ENCODE peak calls at places on chromosome 17, in eight cellular contexts. One of them, this sample, is unnamed.

GRCh38 chr17:77365584-77366186 is 224.9 kb downstream of the SEC14L1 start:
- DNase-seq in ovary: peak; percentile 59
- DNase-seq in endothelial cell of umbilical vein: peak; percentile 33
- DNase-seq in IMR-90: peak; percentile 93
- DNase-seq in body of pancreas: peak; percentile 58
- DNase-seq in HCT116: peak; percentile 85
- DNase-seq in heart left ventricle: peak; percentile 75
- DNase-seq in esophagus squamous epithelium: no peak
- DNase-seq in this sample: no peak

GRCh38 chr17:74720506-74720905 is 7.8 kb upstream of the CD300LF start:
- DNase-seq in IMR-90: no peak
- DNase-seq in heart left ventricle: no peak
- DNase-seq in endothelial cell of umbilical vein: no peak
- DNase-seq in ovary: no peak
- DNase-seq in body of pancreas: no peak
- DNase-seq in HCT116: no peak
- DNase-seq in esophagus squamous epithelium: no peak
- DNase-seq in this sample: no peak

GRCh38 chr17:51524524-51524923 is 264.2 kb downstream of the UTP18 start:
- DNase-seq in body of pancreas: no peak
- DNase-seq in IMR-90: no peak
- DNase-seq in HCT116: no peak
- DNase-seq in esophagus squamous epithelium: no peak
- DNase-seq in heart left ventricle: no peak
- DNase-seq in ovary: no peak
- DNase-seq in endothelial cell of umbilical vein: no peak
- DNase-seq in this sample: no peak

GRCh38 chr17:37746617-37747016 is 1.8 kb upstream of the HNF1B start:
- DNase-seq in endothelial cell of umbilical vein: no peak
- DNase-seq in heart left ventricle: no peak
- DNase-seq in esophagus squamous epithelium: no peak
- DNase-seq in body of pancreas: no peak
- DNase-seq in ovary: no peak
- DNase-seq in HCT116: no peak
- DNase-seq in IMR-90: no peak
- DNase-seq in this sample: no peak

GRCh38 chr17:82237746-82238561 is 9.1 kb downstream of the SLC16A3 start:
- DNase-seq in endothelial cell of umbilical vein: no peak
- DNase-seq in IMR-90: no peak
- DNase-seq in esophagus squamous epithelium: no peak
- DNase-seq in HCT116: no peak
- DNase-seq in body of pancreas: no peak
- DNase-seq in heart left ventricle: peak; percentile 33
- DNase-seq in ovary: peak; percentile 58
- DNase-seq in this sample: no peak

GRCh38 chr17:68579194-68579900 is 21.8 kb downstream of the FAM20A start:
- DNase-seq in body of pancreas: no peak
- DNase-seq in heart left ventricle: no peak
- DNase-seq in endothelial cell of umbilical vein: no peak
- DNase-seq in HCT116: no peak
- DNase-seq in esophagus squamous epithelium: no peak
- DNase-seq in IMR-90: no peak
- DNase-seq in ovary: no peak
- DNase-seq in this sample: no peak

GRCh38 chr17:69900101-69900500 is 174.9 kb upstream of the KCNJ16 start:
- DNase-seq in heart left ventricle: no peak
- DNase-seq in HCT116: no peak
- DNase-seq in ovary: no peak
- DNase-seq in endothelial cell of umbilical vein: no peak
- DNase-seq in body of pancreas: no peak
- DNase-seq in esophagus squamous epithelium: no peak
- DNase-seq in IMR-90: no peak
- DNase-seq in this sample: no peak

GRCh38 chr17:47188799-47189731 is at the start of gene CDC27:
- DNase-seq in IMR-90: peak; percentile 97
- DNase-seq in ovary: peak; percentile 100
- DNase-seq in body of pancreas: peak; percentile 100
- DNase-seq in HCT116: peak; percentile 99
- DNase-seq in heart left ventricle: peak; percentile 99
- DNase-seq in endothelial cell of umbilical vein: peak; percentile 98
- DNase-seq in esophagus squamous epithelium: peak; percentile 81
- DNase-seq in this sample: peak; percentile 99

GRCh38 chr17:1649844-1650409 is at the start of gene RILP:
- DNase-seq in heart left ventricle: peak; percentile 94
- DNase-seq in esophagus squamous epithelium: no peak
- DNase-seq in ovary: peak; percentile 75
- DNase-seq in body of pancreas: peak; percentile 93
- DNase-seq in endothelial cell of umbilical vein: peak; percentile 61
- DNase-seq in IMR-90: no peak
- DNase-seq in HCT116: peak; percentile 24
- DNase-seq in this sample: peak; percentile 94

GRCh38 chr17:78793415-78793814 is 11.3 kb upstream of the CYTH1 start:
- DNase-seq in esophagus squamous epithelium: no peak
- DNase-seq in HCT116: no peak
- DNase-seq in endothelial cell of umbilical vein: no peak
- DNase-seq in heart left ventricle: no peak
- DNase-seq in IMR-90: no peak
- DNase-seq in ovary: no peak
- DNase-seq in body of pancreas: no peak
- DNase-seq in this sample: no peak

GRCh38 chr17:76199466-76199865 is 40.8 kb downstream of the RNF157 start:
- DNase-seq in IMR-90: no peak
- DNase-seq in heart left ventricle: no peak
- DNase-seq in body of pancreas: no peak
- DNase-seq in HCT116: no peak
- DNase-seq in esophagus squamous epithelium: no peak
- DNase-seq in ovary: no peak
- DNase-seq in endothelial cell of umbilical vein: no peak
- DNase-seq in this sample: no peak

GRCh38 chr17:67716405-67716798 is 1.3 kb upstream of the NOL11 start:
- DNase-seq in ovary: no peak
- DNase-seq in heart left ventricle: no peak
- DNase-seq in esophagus squamous epithelium: no peak
- DNase-seq in HCT116: no peak
- DNase-seq in body of pancreas: no peak
- DNase-seq in IMR-90: no peak
- DNase-seq in endothelial cell of umbilical vein: no peak
- DNase-seq in this sample: no peak

GRCh38 chr17:83179378-83179777 is 100.0 kb downstream of the METRNL start:
- DNase-seq in heart left ventricle: no peak
- DNase-seq in body of pancreas: peak; percentile 1
- DNase-seq in ovary: peak; percentile 36
- DNase-seq in esophagus squamous epithelium: no peak
- DNase-seq in HCT116: no peak
- DNase-seq in endothelial cell of umbilical vein: peak; percentile 87
- DNase-seq in IMR-90: no peak
- DNase-seq in this sample: peak; percentile 33

GRCh38 chr17:33201255-33201654 is 91.8 kb downstream of the ASIC2 start:
- DNase-seq in endothelial cell of umbilical vein: no peak
- DNase-seq in HCT116: no peak
- DNase-seq in IMR-90: no peak
- DNase-seq in body of pancreas: no peak
- DNase-seq in ovary: no peak
- DNase-seq in heart left ventricle: no peak
- DNase-seq in esophagus squamous epithelium: no peak
- DNase-seq in this sample: no peak

GRCh38 chr17:59753522-59754467 is 46.3 kb downstream of the VMP1 start:
- DNase-seq in esophagus squamous epithelium: no peak
- DNase-seq in endothelial cell of umbilical vein: peak; percentile 95
- DNase-seq in IMR-90: peak; percentile 93
- DNase-seq in heart left ventricle: no peak
- DNase-seq in ovary: no peak
- DNase-seq in HCT116: peak; percentile 88
- DNase-seq in body of pancreas: no peak
- DNase-seq in this sample: no peak

GRCh38 chr17:17343896-17344506 is 40.8 kb downstream of the NT5M start:
- DNase-seq in endothelial cell of umbilical vein: no peak
- DNase-seq in body of pancreas: no peak
- DNase-seq in heart left ventricle: no peak
- DNase-seq in ovary: no peak
- DNase-seq in IMR-90: no peak
- DNase-seq in HCT116: no peak
- DNase-seq in esophagus squamous epithelium: no peak
- DNase-seq in this sample: peak; percentile 33

GRCh38 chr17:34862384-34862783 is 98.9 kb downstream of the CCT6B start:
- DNase-seq in endothelial cell of umbilical vein: no peak
- DNase-seq in heart left ventricle: no peak
- DNase-seq in ovary: no peak
- DNase-seq in esophagus squamous epithelium: no peak
- DNase-seq in IMR-90: no peak
- DNase-seq in HCT116: no peak
- DNase-seq in body of pancreas: no peak
- DNase-seq in this sample: no peak

GRCh38 chr17:3502466-3502865 is 26.7 kb downstream of the ASPA start:
- DNase-seq in IMR-90: no peak
- DNase-seq in esophagus squamous epithelium: no peak
- DNase-seq in heart left ventricle: no peak
- DNase-seq in HCT116: no peak
- DNase-seq in ovary: no peak
- DNase-seq in body of pancreas: no peak
- DNase-seq in endothelial cell of umbilical vein: no peak
- DNase-seq in this sample: no peak

GRCh38 chr17:31251075-31251474 is 46.0 kb downstream of the OMG start:
- DNase-seq in IMR-90: no peak
- DNase-seq in HCT116: no peak
- DNase-seq in body of pancreas: no peak
- DNase-seq in endothelial cell of umbilical vein: no peak
- DNase-seq in ovary: no peak
- DNase-seq in esophagus squamous epithelium: no peak
- DNase-seq in heart left ventricle: no peak
- DNase-seq in this sample: no peak

GRCh38 chr17:13334374-13334773 is 267.4 kb downstream of the HS3ST3A1 start:
- DNase-seq in esophagus squamous epithelium: no peak
- DNase-seq in ovary: no peak
- DNase-seq in endothelial cell of umbilical vein: no peak
- DNase-seq in heart left ventricle: no peak
- DNase-seq in body of pancreas: no peak
- DNase-seq in IMR-90: no peak
- DNase-seq in HCT116: no peak
- DNase-seq in this sample: no peak
- H3K36me3 ChIP-seq in esophagus squamous epithelium: no peaks in the 10 kb centered on the region
- H3K36me3 ChIP-seq in ovary: no peaks in the 10 kb centered on the region
- H3K36me3 ChIP-seq in endothelial cell of umbilical vein: no peaks in the 10 kb centered on the region
- H3K36me3 ChIP-seq in heart left ventricle: no peaks in the 10 kb centered on the region
- H3K36me3 ChIP-seq in body of pancreas: no peaks in the 10 kb centered on the region
- H3K36me3 ChIP-seq in IMR-90: no peaks in the 10 kb centered on the region
- H3K36me3 ChIP-seq in HCT116: no peaks in the 10 kb centered on the region
- H3K36me3 ChIP-seq in this sample: no peaks in the 10 kb centered on the region

DNA sequence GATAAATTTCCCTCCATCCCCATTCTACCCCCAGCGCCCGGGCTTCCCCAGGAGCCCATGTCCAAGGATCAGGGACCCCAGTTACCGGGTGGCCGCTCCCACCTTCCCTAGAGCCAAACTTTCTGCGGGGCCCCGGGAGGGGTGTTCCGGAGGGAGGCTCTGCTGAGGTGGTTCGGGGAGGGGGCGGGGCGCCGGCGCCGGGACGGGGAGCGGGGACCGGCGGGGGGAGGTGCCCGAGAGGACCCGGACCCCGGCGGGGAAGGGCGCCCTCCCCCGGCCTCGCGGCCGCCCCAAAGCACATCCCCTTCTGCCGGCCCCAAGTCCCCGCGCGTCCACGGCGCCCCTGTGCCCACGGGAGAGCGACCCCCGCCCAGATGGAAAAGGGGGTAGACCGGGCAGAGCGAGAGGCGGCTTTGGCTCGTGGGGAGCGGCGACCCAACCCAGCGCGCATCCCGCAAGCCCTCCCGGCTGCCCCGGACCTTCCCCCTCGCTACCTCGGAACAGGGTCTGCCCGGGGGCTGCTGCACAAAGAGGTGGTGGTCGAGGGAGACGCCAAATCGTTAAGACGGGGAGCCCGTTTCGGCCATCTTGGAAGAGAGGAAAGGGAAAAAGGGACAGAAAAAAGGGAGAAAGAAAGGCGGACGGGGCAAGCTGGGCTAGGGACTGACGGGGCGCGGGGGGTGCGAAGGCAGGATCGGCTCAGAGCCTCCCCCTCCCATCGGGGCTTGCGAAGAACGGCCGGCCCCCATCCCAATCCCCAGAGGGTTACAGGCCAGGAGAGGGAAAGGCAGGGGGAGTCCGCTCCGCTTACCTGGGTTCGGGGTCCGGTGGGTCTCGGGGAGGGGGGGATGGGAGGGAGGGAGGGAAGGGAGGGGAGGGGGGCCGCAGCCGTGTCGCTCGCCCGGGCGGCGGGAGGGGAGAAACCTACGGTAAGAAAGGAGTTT is 479 bp downstream of the PCGF2 start:
- DNase-seq in HCT116: no peak
- DNase-seq in IMR-90: no peak
- DNase-seq in heart left ventricle: peak; percentile 69
- DNase-seq in endothelial cell of umbilical vein: no peak
- DNase-seq in body of pancreas: no peak
- DNase-seq in ovary: peak; percentile 81
- DNase-seq in esophagus squamous epithelium: no peak
- DNase-seq in this sample: peak; percentile 56
- TF ChIP-seq POLR2A in HCT116: no peak
- TF ChIP-seq POLR2A in IMR-90: no peak
- TF ChIP-seq POLR2A in heart left ventricle: no peak
- TF ChIP-seq POLR2A in endothelial cell of umbilical vein: no peak
- TF ChIP-seq POLR2A in body of pancreas: no peak
- TF ChIP-seq POLR2A in ovary: peak; percentile 11
- TF ChIP-seq POLR2A in esophagus squamous epithelium: no peak
- TF ChIP-seq POLR2A in this sample: no peak

GRCh38 chr17:80903041-80903611 is 88.5 kb upstream of the CHMP6 start:
- DNase-seq in body of pancreas: no peak
- DNase-seq in esophagus squamous epithelium: no peak
- DNase-seq in HCT116: no peak
- DNase-seq in IMR-90: no peak
- DNase-seq in ovary: no peak
- DNase-seq in heart left ventricle: no peak
- DNase-seq in endothelial cell of umbilical vein: no peak
- DNase-seq in this sample: no peak
- H3K36me3 ChIP-seq in body of pancreas: no peaks in the 10 kb centered on the region
- H3K36me3 ChIP-seq in esophagus squamous epithelium: no peaks in the 10 kb centered on the region
- H3K36me3 ChIP-seq in HCT116: peaks cover 1% of the 10 kb centered on the region
- H3K36me3 ChIP-seq in IMR-90: peaks cover 23% of the 10 kb centered on the region
- H3K36me3 ChIP-seq in ovary: no peaks in the 10 kb centered on the region
- H3K36me3 ChIP-seq in heart left ventricle: no peaks in the 10 kb centered on the region
- H3K36me3 ChIP-seq in endothelial cell of umbilical vein: no peaks in the 10 kb centered on the region
- H3K36me3 ChIP-seq in this sample: no peaks in the 10 kb centered on the region

DNA sequence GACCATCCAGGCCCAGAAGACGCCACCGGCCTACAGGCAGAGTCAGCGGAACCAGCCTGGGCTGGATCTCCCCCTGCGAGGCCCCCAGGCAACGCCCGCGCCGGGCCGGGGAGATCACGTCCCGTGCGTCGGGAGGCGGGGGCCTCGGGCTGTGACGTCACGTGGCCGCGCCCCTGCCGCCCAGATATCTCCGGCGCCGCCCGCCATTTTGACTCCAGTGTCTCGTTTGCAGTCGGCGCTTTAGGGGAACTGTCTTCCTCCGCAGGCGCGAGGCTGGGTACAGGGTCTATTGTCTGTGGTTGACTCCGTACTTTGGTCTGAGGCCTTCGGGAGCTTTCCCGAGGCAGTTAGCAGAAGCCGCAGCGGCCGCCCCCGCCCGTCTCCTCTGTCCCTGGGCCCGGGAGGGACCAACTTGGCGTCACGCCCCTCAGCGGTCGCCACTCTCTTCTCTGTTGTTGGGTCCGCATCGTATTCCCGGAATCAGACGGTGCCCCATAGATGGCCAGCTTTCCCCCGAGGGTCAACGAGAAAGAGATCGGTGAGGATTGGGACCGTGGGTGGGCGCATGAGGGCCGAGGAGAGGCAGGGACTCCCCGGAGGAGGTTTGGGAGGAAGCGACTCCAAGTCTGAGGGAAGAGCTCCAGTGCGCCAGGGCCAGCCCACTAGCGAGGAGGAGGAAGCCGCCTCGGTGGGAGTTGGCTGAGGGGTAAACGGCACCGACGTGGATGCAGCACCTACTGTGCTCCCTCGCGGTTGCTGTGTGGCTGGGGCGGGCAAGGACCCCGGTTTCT is at the start of gene WSB1:
- DNase-seq in endothelial cell of umbilical vein: peak; percentile 90
- DNase-seq in esophagus squamous epithelium: peak; percentile 78
- DNase-seq in IMR-90: peak; percentile 89
- DNase-seq in heart left ventricle: peak; percentile 97
- DNase-seq in HCT116: peak; percentile 56
- DNase-seq in body of pancreas: peak; percentile 92
- DNase-seq in ovary: peak; percentile 97
- DNase-seq in this sample: peak; percentile 93
- TF ChIP-seq POLR2A in endothelial cell of umbilical vein: peak; percentile 99
- TF ChIP-seq POLR2A in esophagus squamous epithelium: peak; percentile 98
- TF ChIP-seq POLR2A in IMR-90: peak; percentile 99
- TF ChIP-seq POLR2A in heart left ventricle: peak; percentile 98
- TF ChIP-seq POLR2A in HCT116: peak; percentile 97
- TF ChIP-seq POLR2A in body of pancreas: peak; percentile 99
- TF ChIP-seq POLR2A in ovary: peak; percentile 99
- TF ChIP-seq POLR2A in this sample: peak; percentile 97

This sample was measured in right lobe of liver.